ENCODE peak calls at places on chromosomes 6 and 20, in nine cellular contexts. S, C, E, R, H, L, P, B and V are unnamed samples.

GRCh38 chr20:57194154-57194553 is 72.3 kb downstream of the BMP7 start:
- DNase-seq in S (no peak), C (no peak), E (no peak), R (no peak), H (no peak), L (no peak), P (no peak), B (no peak), V (no peak)

GRCh38 chr6:147099974-147100373 is 104.2 kb upstream of the STXBP5 start:
- DNase-seq in S (no peak), C (no peak), E (no peak), R (no peak), H (no peak), L (no peak), P (no peak), B (no peak), V (no peak)

GRCh38 chr6:43510827-43511163 is 649 bp upstream of the LRRC73 start:
- DNase-seq in S (no peak), C (no peak), E (no peak), R (peak; percentile 49), H (peak; percentile 13), L (peak; percentile 73), P (no peak), B (peak; percentile 68), V (no peak)

GRCh38 chr20:21047981-21048380 is 58.2 kb downstream of the LINC00237 start:
- DNase-seq in S (no peak), C (no peak), E (no peak), R (no peak), H (no peak), L (no peak), P (no peak), B (no peak), V (no peak)

GRCh38 chr20:1328680-1329330 is at the start of gene SDCBP2:
- DNase-seq in S (no peak), C (no peak), E (no peak), R (peak; percentile 89), H (no peak), L (peak; percentile 89), P (no peak), B (peak; percentile 45), V (no peak)

GRCh38 chr6:136288566-136289326 is 900 bp downstream of the BCLAF1 start:
- DNase-seq in S (no peak), C (peak; percentile 60), E (peak; percentile 52), R (peak; percentile 78), H (peak; percentile 86), L (peak; percentile 76), P (peak; percentile 98), B (peak; percentile 96), V (peak; percentile 36)

GRCh38 chr6:21808551-21809181 is 215.1 kb downstream of the SOX4 start:
- DNase-seq in S (no peak), C (no peak), E (no peak), R (no peak), H (no peak), L (no peak), P (no peak), B (peak; percentile 54), V (no peak)

GRCh38 chr6:33851959-33852358 is 48.2 kb upstream of the MLN start:
- DNase-seq in S (no peak), C (no peak), E (peak; percentile 31), R (no peak), H (no peak), L (no peak), P (no peak), B (no peak), V (peak; percentile 14)